ENCODE peak calls at places on chromosomes 2 and 18, in four cellular contexts. J, Z, Q and V are unnamed samples.

GRCh38 chr18:63445067-63445466 is 22.8 kb upstream of the VPS4B start:
- DNase-seq in Z (no peak), Q (no peak), J (no peak), V (no peak)

GRCh38 chr2:125681976-125682805 is 973.8 kb upstream of the GYPC start:
- DNase-seq in Q (no peak), Z (peak), J (no peak), V (no peak)

GRCh38 chr18:48347756-48348326 is 61.3 kb downstream of the ZBTB7C start:
- DNase-seq in J (no peak), Q (no peak), Z (no peak), V (no peak)

GRCh38 chr2:148022351-148022750 is 1.5 kb downstream of the MBD5 start:
- DNase-seq in Q (no peak), Z (no peak), J (no peak), V (no peak)

GRCh38 chr18:79513381-79514081 is 117.8 kb downstream of the NFATC1 start:
- DNase-seq in J (no peak), Q (no peak), Z (no peak), V (no peak)

GRCh38 chr2:197556456-197556855 is 40.6 kb downstream of the MOB4 start:
- DNase-seq in J (no peak), Q (no peak), Z (no peak), V (no peak)

GRCh38 chr18:78558101-78558810 is 421.4 kb upstream of the SALL3 start:
- DNase-seq in Q (no peak), J (no peak), Z (no peak), V (no peak)

GRCh38 chr2:237167038-237167437 is 81.3 kb downstream of the COPS8 start:
- DNase-seq in Q (no peak), J (no peak), Z (no peak), V (no peak)

GRCh38 chr2:241893265-241893664 is 23.7 kb downstream of the RTP5 start:
- DNase-seq in Z (no peak), Q (no peak), J (no peak), V (no peak)

GRCh38 chr2:193294371-193294770 is 1099.6 kb upstream of the TMEFF2 start:
- DNase-seq in J (no peak), Q (no peak), Z (no peak), V (no peak)

GRCh38 chr2:205276071-205276777 is 406.1 kb upstream of the NRP2 start:
- DNase-seq in Z (no peak), Q (no peak), J (no peak), V (no peak)

GRCh38 chr2:102749938-102750337 is 11.9 kb upstream of the TMEM182 start:
- DNase-seq in Z (no peak), J (no peak), Q (no peak), V (no peak)

GRCh38 chr2:27494944-27495554 is at the start of gene FNDC4:
- DNase-seq in Z (peak), J (no peak), Q (no peak), V (no peak)

DNA sequence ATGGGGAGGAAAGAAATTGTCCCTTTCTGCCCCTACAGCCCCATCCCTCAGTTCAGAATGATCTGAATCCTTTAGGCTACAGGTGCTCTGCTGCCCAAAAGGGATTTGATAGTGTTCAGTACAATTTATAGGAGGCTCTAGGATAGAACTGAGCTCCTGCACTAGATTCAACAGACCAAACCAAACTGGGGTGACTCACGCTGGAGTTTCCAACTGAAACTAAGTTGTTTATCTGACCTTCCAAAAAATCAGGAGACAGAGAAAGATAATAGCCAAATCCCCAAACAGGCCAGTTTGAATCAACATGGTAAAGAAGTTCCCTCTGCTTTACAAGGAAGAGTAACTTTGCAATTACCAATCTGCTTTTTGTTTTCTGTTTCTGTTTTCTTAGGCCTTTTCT is 72.7 kb upstream of the MBOAT2 start:
- DNase-seq in J (no peak), Q (no peak), Z (no peak), V (no peak)
- TF ChIP-seq CTCF in J (no peak), Q (no peak), Z (no peak), V (no peak)

GRCh38 chr2:239026711-239027430 is 179.0 kb downstream of the TWIST2 start:
- DNase-seq in Z (no peak), Q (no peak), J (no peak), V (no peak)
- TF ChIP-seq TCF7L2 in Z (no peak), Q (no peak), J (no peak), V (no peak)

DNA sequence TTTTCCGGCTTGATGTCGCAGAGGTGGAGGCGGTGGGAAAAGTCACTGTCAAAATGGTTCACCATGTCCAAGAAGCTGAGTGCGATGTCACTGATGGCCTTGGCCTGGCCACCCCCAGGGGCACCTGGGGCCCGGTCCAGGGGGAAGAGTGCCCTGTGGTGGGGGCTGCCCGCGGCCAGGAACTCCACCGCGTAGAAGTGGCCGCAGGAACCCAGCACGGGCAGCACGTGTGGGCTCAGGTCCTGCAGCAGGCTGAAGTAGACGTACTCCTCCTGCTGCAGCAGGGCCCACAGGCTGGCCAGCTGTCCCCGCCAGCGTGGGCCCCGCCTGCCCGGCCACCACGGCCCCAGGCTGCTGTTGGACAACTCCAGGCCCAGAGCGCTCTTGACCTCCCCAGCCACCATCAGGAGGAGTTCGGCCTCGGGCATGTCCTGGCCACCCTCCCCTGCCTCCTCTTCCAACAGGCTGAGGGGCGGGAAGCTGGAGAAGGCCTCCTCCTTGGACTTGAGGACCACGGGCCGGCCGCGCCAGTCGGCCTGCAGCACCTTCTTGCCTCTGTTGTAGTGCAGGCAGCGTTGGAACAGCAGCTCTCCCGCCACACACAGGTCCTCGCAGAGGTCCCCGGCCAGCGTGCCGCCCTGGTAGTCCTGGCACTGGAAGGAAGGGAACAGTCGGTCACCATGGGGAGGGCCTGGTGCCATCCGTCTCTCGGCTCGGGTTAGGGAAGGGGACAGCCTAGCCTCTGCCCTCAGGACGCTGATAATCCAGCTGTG is 10.3 kb downstream of the DIPK1C start:
- DNase-seq in Q (no peak), J (no peak), Z (no peak), V (no peak)
- TF ChIP-seq SIN3A in Q (no peak), J (no peak), Z (no peak), V (no peak)

GRCh38 chr2:160063266-160063665 is 851 bp upstream of the PLA2R1 start:
- DNase-seq in J (no peak), Z (no peak), Q (no peak), V (no peak)
- TF ChIP-seq CTCF in J (no peak), Z (no peak), Q (no peak), V (no peak)

DNA sequence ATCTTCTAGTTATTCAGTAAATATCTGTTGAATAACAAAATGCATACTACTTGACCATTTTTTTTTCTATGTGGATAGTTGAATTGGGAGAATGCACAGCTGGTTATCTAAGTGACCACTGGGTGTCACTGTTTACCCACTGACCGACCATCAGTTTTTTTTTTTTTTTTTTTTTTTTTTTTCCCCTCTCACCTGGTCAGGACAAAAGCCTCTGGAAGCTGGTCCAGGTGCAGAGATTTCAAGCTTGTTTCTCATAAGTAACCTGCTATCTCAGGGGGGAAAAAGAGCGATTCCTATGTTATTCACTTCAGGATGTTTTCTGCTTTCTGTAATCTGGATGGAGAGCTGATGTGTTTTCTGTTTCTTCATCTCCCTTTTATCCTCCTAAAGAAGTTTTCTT is 256.0 kb downstream of the DCDC2C start:
- DNase-seq in J (peak), Z (peak), Q (peak), V (peak)
- TF ChIP-seq TCF7L2 in J (no peak), Z (no peak), Q (no peak), V (no peak)

GRCh38 chr2:149169653-149170052 is 131.2 kb downstream of the LYPD6B start:
- DNase-seq in Q (no peak), J (peak), Z (no peak), V (no peak)
- TF ChIP-seq SIN3A in Q (no peak), J (peak), Z (no peak), V (no peak)

GRCh38 chr2:202152104-202152771 is 79.2 kb downstream of the KIAA2012 start:
- DNase-seq in Z (no peak), Q (no peak), J (no peak), V (no peak)

GRCh38 chr2:202149953-202150352 is 76.9 kb downstream of the KIAA2012 start:
- DNase-seq in Z (no peak), J (no peak), Q (no peak), V (no peak)

GRCh38 chr2:202158796-202159195 is 79.6 kb downstream of the SUMO1 start:
- DNase-seq in Q (no peak), Z (no peak), J (no peak), V (no peak)

GRCh38 chr2:202157211-202157985 is 81.0 kb downstream of the SUMO1 start:
- DNase-seq in Z (no peak), Q (no peak), J (no peak), V (no peak)

GRCh38 chr2:202154613-202155281 is 81.7 kb downstream of the KIAA2012 start:
- DNase-seq in J (no peak), Z (no peak), Q (no peak), V (no peak)
- TF ChIP-seq CTCF in J (no peak), Z (no peak), Q (no peak), V (no peak)

GRCh38 chr2:157233506-157233905 is 24.0 kb upstream of the GALNT5 start:
- DNase-seq in Q (no peak), Z (no peak), J (no peak), V (no peak)
- TF ChIP-seq TCF7L2 in Q (no peak), Z (no peak), J (no peak), V (no peak)

DNA sequence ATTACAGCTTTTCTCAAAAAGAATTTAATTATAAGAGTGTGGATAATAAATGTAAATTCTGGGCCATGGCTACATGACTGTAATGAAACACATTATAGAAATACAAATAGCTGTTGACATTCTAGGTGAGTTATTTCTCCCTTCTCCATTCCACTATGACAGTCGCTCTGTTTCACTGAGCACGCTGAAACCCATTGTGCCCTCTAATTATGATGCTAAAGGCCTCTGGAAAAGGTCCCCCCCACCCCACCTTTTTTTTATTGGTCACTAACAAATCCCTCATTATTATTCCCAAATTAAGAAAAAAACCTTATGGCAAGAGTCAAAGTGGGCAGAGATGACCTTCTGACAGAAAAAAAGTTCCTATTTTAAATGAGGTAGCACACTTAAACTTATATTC is 285.0 kb upstream of the SIX3 start:
- DNase-seq in Z (no peak), Q (no peak), J (no peak), V (no peak)
- TF ChIP-seq SIN3A in Z (no peak), Q (no peak), J (no peak), V (no peak)